ENCODE peak calls at places on chromosomes 5 and 9, in six cellular contexts. B is activated T-cell treated with anti-CD3 and anti-CD28 coated beads for 1 hour, I is NCI-H226, A is GM10248, Q is endodermal cell, C is GM13976. O is an unnamed sample.

GRCh38 chr9:134600431-134600830 is 41.2 kb upstream of the COL5A1 start:
- DNase-seq in I (no peak), C (no peak), Q (no peak), B (no peak), A (no peak), O (no peak)

GRCh38 chr5:147348046-147348445 is 113.2 kb downstream of the STK32A start:
- DNase-seq in I (peak), Q (no peak), B (no peak), C (no peak), A (no peak), O (no peak)

GRCh38 chr9:116276651-116277121 is 123.1 kb downstream of the PAPPA start:
- DNase-seq in C (no peak), I (no peak), B (no peak), A (no peak), Q (peak), O (no peak)

GRCh38 chr5:1288439-1289335 is 6.2 kb downstream of the TERT start:
- DNase-seq in A (no peak), I (no peak), C (no peak), Q (peak), B (no peak), O (no peak)

GRCh38 chr9:113513541-113513940 is 50.0 kb downstream of the RGS3 start:
- DNase-seq in C (no peak), A (no peak), B (no peak), Q (no peak), I (no peak), O (no peak)

GRCh38 chr5:139925650-139926640 is 117.2 kb downstream of the NRG2 start:
- DNase-seq in Q (no peak), B (no peak), C (no peak), A (no peak), I (peak), O (no peak)

GRCh38 chr9:114224247-114224610 is 68.9 kb downstream of the COL27A1 start:
- DNase-seq in Q (peak), I (peak), B (no peak), A (no peak), C (no peak), O (no peak)

GRCh38 chr5:14706615-14707021 is 42.1 kb downstream of the OTULIN start:
- DNase-seq in B (peak), A (no peak), I (no peak), Q (no peak), C (no peak), O (peak)

GRCh38 chr9:26746357-26747072 is 146.1 kb downstream of the CAAP1 start:
- DNase-seq in B (no peak), C (no peak), A (peak), I (peak), Q (peak), O (no peak)

GRCh38 chr5:447501-447900 is 4.5 kb downstream of the EXOC3 start:
- DNase-seq in I (no peak), A (no peak), C (no peak), Q (peak), B (no peak), O (no peak)

O was measured in T follicular helper cell.